ENCODE peak calls at places on chromosomes 1 and 21, in seven cellular contexts. J is transverse colon, F is body of pancreas, X is MM.1S, B is IMR-90, C is OCI-LY7, E is mucosa of descending colon. Y is an unnamed sample. For H3K9me3, the result is how much of the 10 kb centered on the place peaks cover.

GRCh38 chr1:215845224-215845902 is 278.3 kb downstream of the KCTD3 start:
- DNase-seq in J (no peak), E (no peak), C (no peak), F (no peak), X (no peak), B (peak), Y (no peak)

GRCh38 chr1:109906160-109906838 is 4.3 kb upstream of the CSF1 start:
- DNase-seq in F (no peak), E (no peak), B (no peak), C (peak), J (no peak), X (peak), Y (peak)

GRCh38 chr1:221045842-221046831 is 166.9 kb downstream of the HLX start:
- DNase-seq in B (peak), F (no peak), E (no peak), C (peak), J (no peak), X (peak), Y (no peak)

GRCh38 chr21:15080504-15080903 is 15.7 kb upstream of the NRIP1 start:
- DNase-seq in E (no peak), J (no peak), B (no peak), F (no peak), X (no peak), C (no peak), Y (no peak)

GRCh38 chr1:237249120-237249519 is 207.1 kb downstream of the RYR2 start:
- DNase-seq in E (no peak), J (no peak), B (no peak), F (no peak), C (no peak), X (no peak), Y (no peak)

GRCh38 chr1:156420209-156421061 is 51.4 kb downstream of the RHBG start:
- DNase-seq in E (peak), J (no peak), C (no peak), F (no peak), B (no peak), X (peak), Y (no peak)

GRCh38 chr21:36148886-36149285 is 7.7 kb upstream of the DOP1B start:
- DNase-seq in F (no peak), B (no peak), E (peak), X (no peak), J (no peak), C (no peak), Y (no peak)

GRCh38 chr1:175124842-175125241 is 57.2 kb downstream of the TNN start:
- DNase-seq in B (no peak), E (no peak), X (no peak), C (no peak), J (no peak), F (no peak), Y (no peak)

GRCh38 chr1:119288751-119289150 is 79.8 kb upstream of the HAO2 start:
- DNase-seq in B (peak), F (no peak), E (no peak), C (no peak), J (no peak), X (no peak), Y (no peak)

GRCh38 chr1:78303620-78304019 is 187.2 kb upstream of the PTGFR start:
- DNase-seq in X (no peak), B (peak), J (peak), F (peak), C (no peak), E (no peak), Y (no peak)

GRCh38 chr1:85473390-85473789 is 8.4 kb upstream of the DDAH1 start:
- DNase-seq in F (no peak), E (no peak), J (no peak), B (peak), X (no peak), C (no peak), Y (no peak)

GRCh38 chr1:171138973-171139372 is 46.1 kb upstream of the FMO2 start:
- DNase-seq in C (no peak), F (no peak), J (no peak), B (no peak), X (no peak), E (no peak), Y (no peak)

GRCh38 chr1:71047635-71048607 is at the start of gene PTGER3:
- DNase-seq in B (no peak), F (peak), J (peak), C (no peak), E (peak), X (no peak), Y (no peak)

GRCh38 chr1:107618539-107618938 is 346.4 kb downstream of the VAV3 start:
- DNase-seq in J (no peak), E (no peak), C (no peak), X (no peak), F (no peak), B (no peak), Y (no peak)

GRCh38 chr1:26050255-26050640 is 4.3 kb upstream of the SLC30A2 start:
- DNase-seq in X (no peak), F (no peak), J (no peak), B (no peak), E (no peak), C (no peak), Y (no peak)

GRCh38 chr1:3070654-3071506 is 1.9 kb downstream of the PRDM16 start:
- DNase-seq in C (no peak), F (peak), E (peak), J (no peak), X (no peak), B (no peak), Y (no peak)

GRCh38 chr1:28313710-28314510 is 14.9 kb upstream of the MED18 start:
- DNase-seq in X (no peak), F (peak), B (peak), C (no peak), J (peak), E (no peak), Y (no peak)
- TF ChIP-seq CTCF in X (no peak), F (no peak), B (no peak), C (no peak), J (no peak), E (no peak), Y (no peak)

GRCh38 chr1:228242313-228242864 is 34.5 kb downstream of the OBSCN start:
- DNase-seq in X (no peak), F (no peak), J (no peak), B (no peak), E (no peak), C (peak), Y (no peak)

GRCh38 chr1:228243093-228243492 is 35.2 kb downstream of the OBSCN start:
- DNase-seq in J (no peak), F (no peak), C (no peak), X (no peak), B (no peak), E (no peak), Y (no peak)

GRCh38 chr1:228240411-228241240 is 32.8 kb downstream of the OBSCN start:
- DNase-seq in J (no peak), B (no peak), E (no peak), C (no peak), F (no peak), X (no peak), Y (no peak)

GRCh38 chr1:228238461-228238860 is 30.6 kb downstream of the OBSCN start:
- DNase-seq in B (no peak), F (no peak), C (no peak), J (no peak), E (no peak), X (no peak), Y (no peak)

GRCh38 chr1:228241259-228241658 is 33.4 kb downstream of the OBSCN start:
- DNase-seq in X (no peak), B (no peak), C (no peak), E (no peak), J (no peak), F (no peak), Y (no peak)
- H3K9me3 ChIP-seq in X (under half), B (under half), C (half or more), E (under half), J (under half), F (under half), Y (half or more)

GRCh38 chr1:21834666-21835065 is 22.6 kb downstream of the LDLRAD2 start:
- DNase-seq in X (no peak), F (no peak), C (no peak), B (no peak), E (no peak), J (no peak), Y (no peak)

GRCh38 chr1:21831454-21831970 is 19.4 kb downstream of the LDLRAD2 start:
- DNase-seq in F (no peak), X (no peak), B (no peak), C (no peak), J (no peak), E (no peak), Y (no peak)

GRCh38 chr1:21833392-21833976 is 21.4 kb downstream of the LDLRAD2 start:
- DNase-seq in B (no peak), J (no peak), E (no peak), X (no peak), F (no peak), C (no peak), Y (no peak)

GRCh38 chr1:21836010-21836409 is 23.9 kb downstream of the LDLRAD2 start:
- DNase-seq in C (no peak), J (no peak), F (no peak), E (no peak), B (no peak), X (no peak), Y (no peak)

GRCh38 chr1:21834094-21834493 is 22.0 kb downstream of the LDLRAD2 start:
- DNase-seq in E (no peak), F (no peak), C (peak), B (no peak), J (no peak), X (no peak), Y (no peak)
- TF ChIP-seq CTCF in E (no peak), F (no peak), C (peak), B (no peak), J (no peak), X (no peak), Y (no peak)

DNA sequence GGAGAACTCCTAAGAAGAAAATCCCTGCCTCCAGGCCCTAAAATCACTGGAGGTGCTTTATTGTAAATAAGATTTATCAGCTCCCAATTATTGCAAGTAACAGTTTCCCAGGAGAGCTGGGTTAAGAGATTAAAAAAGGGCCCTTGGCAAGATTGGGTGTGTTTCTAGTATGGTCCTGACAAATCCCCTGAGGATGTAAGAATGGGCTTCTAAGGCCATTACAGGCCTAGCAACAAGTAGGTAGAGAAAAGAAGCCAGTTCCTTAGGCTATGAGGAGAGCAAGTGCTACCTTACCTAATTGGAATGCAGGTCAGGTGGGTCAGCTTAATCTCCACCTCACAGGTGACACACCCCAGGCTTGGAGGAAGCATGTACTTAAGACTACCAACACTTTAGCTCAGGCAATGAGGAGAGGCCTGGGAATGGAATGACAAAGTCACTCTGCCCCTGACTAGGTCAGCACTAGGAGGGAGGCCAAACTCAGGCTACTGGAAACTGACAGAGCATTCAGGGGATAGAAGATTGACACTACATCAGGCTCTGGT is 6.8 kb upstream of the OTUD7B start:
- DNase-seq in F (peak), J (peak), E (peak), B (no peak), X (no peak), C (no peak), Y (no peak)
- H3K9me3 ChIP-seq in F (under half), J (under half), E (under half), B (under half), X (under half), C (under half), Y (under half)

DNA sequence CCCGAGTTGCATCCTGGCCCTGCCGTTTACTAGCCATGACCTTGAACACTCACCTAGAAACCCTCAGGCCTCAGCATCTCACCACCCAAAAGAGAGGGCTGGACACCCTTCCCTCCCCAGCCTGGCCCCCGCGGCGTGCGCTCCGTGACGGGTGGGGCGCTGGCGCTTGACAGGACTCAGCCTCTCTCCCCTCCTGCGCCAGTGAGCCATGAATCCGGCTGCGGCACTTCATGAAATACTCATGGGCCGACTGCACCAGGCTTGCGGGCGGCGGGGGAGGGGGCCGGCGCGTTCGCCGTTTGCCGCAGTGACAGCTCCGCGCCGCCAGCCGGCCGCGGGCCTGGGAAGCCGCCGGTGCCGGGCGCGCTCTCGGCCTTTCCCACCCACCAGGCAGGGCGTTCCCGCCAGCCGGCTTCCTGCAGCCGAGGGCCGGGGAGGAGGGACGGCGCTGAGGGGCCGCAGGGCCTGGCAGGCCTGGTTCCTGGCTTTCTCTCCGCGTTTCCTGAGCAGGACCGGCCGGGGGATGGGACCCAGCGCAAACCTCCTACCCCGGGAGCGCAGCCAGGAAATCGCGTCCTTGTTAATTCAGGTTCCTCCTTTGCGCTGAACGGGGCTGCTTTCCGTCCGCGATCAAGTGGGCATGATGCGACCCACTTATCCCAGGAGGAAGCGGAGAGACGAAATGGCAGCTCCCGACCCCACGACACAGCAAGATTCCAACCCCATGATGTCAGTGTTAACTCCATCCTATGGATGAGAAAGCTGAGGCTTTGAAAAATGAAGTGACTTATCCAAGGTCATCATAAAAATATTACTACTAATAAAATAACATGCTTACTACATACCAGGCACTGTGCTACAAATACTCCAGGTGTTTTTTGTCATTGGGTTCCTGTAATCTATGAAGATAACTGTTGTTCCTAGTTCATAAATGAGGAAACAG is 9.1 kb upstream of the LUZP1 start:
- DNase-seq in B (peak), X (peak), E (peak), C (peak), J (peak), F (peak), Y (peak)
- TF ChIP-seq CTCF in B (peak), X (no peak), E (peak), C (no peak), J (no peak), F (no peak), Y (no peak)

DNA sequence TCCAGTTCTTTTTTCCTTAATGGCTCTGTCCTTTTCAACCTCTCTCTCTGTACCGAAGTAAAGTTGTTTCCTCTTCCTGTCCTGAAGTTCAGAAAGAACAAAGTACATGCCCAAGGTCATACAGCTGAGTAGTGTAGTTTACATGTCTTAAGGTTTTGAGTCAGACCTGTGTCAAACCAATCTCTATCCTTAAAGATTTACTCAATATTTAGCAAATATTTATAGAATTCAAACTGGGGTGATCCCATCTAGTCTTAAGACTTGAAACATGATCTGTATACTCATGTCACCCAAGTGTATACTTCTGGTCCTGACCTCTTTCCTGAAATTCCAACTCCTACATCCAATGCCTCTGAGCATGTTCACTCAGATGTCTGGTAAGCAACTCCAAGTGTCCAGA is 118.6 kb upstream of the SGIP1 start:
- DNase-seq in J (no peak), X (no peak), C (no peak), B (peak), E (no peak), F (no peak), Y (no peak)
- H3K9me3 ChIP-seq in J (under half), X (under half), C (under half), B (under half), E (under half), F (under half), Y (under half)

GRCh38 chr1:14365226-14365994 is 233.1 kb upstream of the KAZN start:
- DNase-seq in F (no peak), J (no peak), B (no peak), X (no peak), C (no peak), E (no peak), Y (no peak)

GRCh38 chr1:14363707-14364413 is 234.6 kb upstream of the KAZN start:
- DNase-seq in C (peak), F (no peak), X (no peak), E (no peak), J (no peak), B (no peak), Y (peak)

GRCh38 chr1:14367444-14367843 is 231.0 kb upstream of the KAZN start:
- DNase-seq in F (no peak), X (no peak), E (no peak), J (no peak), C (no peak), B (no peak), Y (no peak)

GRCh38 chr1:14369526-14370213 is 228.8 kb upstream of the KAZN start:
- DNase-seq in B (no peak), J (no peak), F (no peak), E (no peak), X (peak), C (peak), Y (peak)

DNA sequence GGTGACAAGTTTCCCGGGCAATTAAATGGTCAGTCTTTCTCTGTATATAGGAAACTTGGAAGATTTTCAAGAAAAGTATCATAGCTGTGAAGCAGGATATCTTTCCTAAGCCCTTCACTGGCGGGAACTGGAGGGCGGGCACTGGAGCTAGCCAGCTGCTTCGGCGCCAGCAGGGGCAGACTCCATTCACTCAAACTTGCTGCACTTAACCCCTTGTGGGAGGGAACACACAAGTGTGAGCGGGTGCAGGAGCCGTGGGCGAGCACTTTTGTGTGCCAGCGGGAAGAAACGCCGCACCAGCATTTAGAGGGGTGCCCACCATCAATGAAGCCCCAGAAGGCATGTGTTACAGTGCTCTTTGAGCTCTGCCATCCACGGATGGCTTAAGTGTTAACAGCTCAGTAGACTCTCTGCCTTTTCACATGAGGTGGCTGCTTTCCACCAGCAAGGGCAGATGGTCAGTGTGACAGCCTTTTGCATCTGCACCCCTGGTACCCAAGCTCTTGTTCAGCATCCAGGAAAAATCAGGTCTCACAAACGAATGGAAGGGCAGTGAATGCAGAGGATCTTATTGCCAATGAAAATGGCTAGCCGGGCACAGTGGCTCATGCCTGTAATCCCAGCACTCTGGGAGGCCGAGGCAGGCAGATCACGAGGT is 232.0 kb upstream of the KAZN start:
- DNase-seq in F (no peak), X (no peak), C (no peak), B (no peak), E (no peak), J (no peak), Y (no peak)
- TF ChIP-seq CTCF in F (no peak), X (no peak), C (peak), B (no peak), E (no peak), J (no peak), Y (no peak)

GRCh38 chr1:229251185-229251584 is 19.7 kb upstream of the RAB4A start:
- DNase-seq in X (no peak), F (no peak), C (no peak), J (no peak), E (no peak), B (no peak), Y (no peak)
- H3K9me3 ChIP-seq in X (under half), F (under half), C (under half), J (under half), E (under half), B (under half), Y (under half)

GRCh38 chr1:159421821-159422220 is 10.2 kb upstream of the OR10J4 start:
- DNase-seq in E (no peak), C (no peak), F (no peak), B (no peak), J (no peak), X (no peak), Y (no peak)
- TF ChIP-seq CTCF in E (no peak), C (peak), F (no peak), B (peak), J (no peak), X (peak), Y (peak)

GRCh38 chr1:9289090-9289534 is 3.6 kb upstream of the SPSB1 start:
- DNase-seq in J (peak), C (peak), F (peak), E (peak), B (peak), X (peak), Y (peak)
- H3K9me3 ChIP-seq in J (under half), C (under half), F (under half), E (under half), B (under half), X (under half), Y (under half)